ENCODE peak calls at places on chromosomes 5 and 9, in five cellular contexts. S is psoas muscle, R is uterus, Y is OCI-LY7, X is breast epithelium. J is an unnamed sample. For H3K4me1, the result is how much of the 10 kb centered on the place peaks cover.

GRCh38 chr9:8389531-8389930 is 590.0 kb upstream of the DMAC1 start:
- DNase-seq in S (no peak), R (no peak), Y (no peak), X (no peak), J (no peak)

GRCh38 chr5:154524846-154525245 is 46.8 kb upstream of the HAND1 start:
- DNase-seq in S (no peak), R (no peak), Y (no peak), X (no peak), J (no peak)

GRCh38 chr9:109064963-109065701 is 51.8 kb upstream of the CTNNAL1 start:
- DNase-seq in S (no peak), R (no peak), Y (no peak), X (no peak), J (no peak)

GRCh38 chr5:87361536-87362213 is 51.1 kb downstream of the CCNH start:
- DNase-seq in S (no peak), R (no peak), Y (no peak), X (no peak), J (no peak)

GRCh38 chr9:123310551-123311249 is 42.3 kb upstream of the STRBP start:
- DNase-seq in S (no peak), R (no peak), Y (no peak), X (no peak), J (no peak)

GRCh38 chr9:79279356-79279755 is 292.4 kb upstream of the TLE4 start:
- DNase-seq in S (no peak), R (no peak), Y (no peak), X (no peak), J (no peak)

GRCh38 chr9:130483281-130483949 is 38.7 kb downstream of the ASS1 start:
- DNase-seq in S (no peak), R (no peak), Y (no peak), X (no peak), J (no peak)

GRCh38 chr5:170603578-170604565 is 100.1 kb downstream of the KCNIP1 start:
- DNase-seq in S (no peak), R (peak), Y (peak), X (no peak), J (no peak)

GRCh38 chr5:109936996-109937395 is 247.3 kb downstream of the MAN2A1 start:
- DNase-seq in S (no peak), R (no peak), Y (peak), X (no peak), J (no peak)

GRCh38 chr9:95937131-95937530 is 61.6 kb downstream of the ERCC6L2 start:
- DNase-seq in S (no peak), R (no peak), Y (no peak), X (no peak), J (no peak)

GRCh38 chr5:28414619-28415018 is 1376.2 kb upstream of the CDH9 start:
- DNase-seq in S (no peak), R (no peak), Y (no peak), X (no peak), J (no peak)

GRCh38 chr9:137611623-137612609 is 6.4 kb downstream of the ARRDC1 start:
- DNase-seq in S (peak), R (peak), Y (peak), X (peak), J (no peak)

GRCh38 chr9:99973455-99973854 is 67.0 kb downstream of the STX17 start:
- DNase-seq in S (no peak), R (no peak), Y (no peak), X (no peak), J (no peak)

GRCh38 chr5:10308844-10309243 is 1.1 kb upstream of the CMBL start:
- DNase-seq in S (no peak), R (no peak), Y (no peak), X (no peak), J (no peak)

GRCh38 chr5:135032613-135033025 is 1.4 kb downstream of the PITX1 start:
- DNase-seq in S (no peak), R (no peak), Y (no peak), X (no peak), J (no peak)
- H3K4me1 ChIP-seq in S (under half), R (under half), Y (under half), X (under half), J (under half)

DNA sequence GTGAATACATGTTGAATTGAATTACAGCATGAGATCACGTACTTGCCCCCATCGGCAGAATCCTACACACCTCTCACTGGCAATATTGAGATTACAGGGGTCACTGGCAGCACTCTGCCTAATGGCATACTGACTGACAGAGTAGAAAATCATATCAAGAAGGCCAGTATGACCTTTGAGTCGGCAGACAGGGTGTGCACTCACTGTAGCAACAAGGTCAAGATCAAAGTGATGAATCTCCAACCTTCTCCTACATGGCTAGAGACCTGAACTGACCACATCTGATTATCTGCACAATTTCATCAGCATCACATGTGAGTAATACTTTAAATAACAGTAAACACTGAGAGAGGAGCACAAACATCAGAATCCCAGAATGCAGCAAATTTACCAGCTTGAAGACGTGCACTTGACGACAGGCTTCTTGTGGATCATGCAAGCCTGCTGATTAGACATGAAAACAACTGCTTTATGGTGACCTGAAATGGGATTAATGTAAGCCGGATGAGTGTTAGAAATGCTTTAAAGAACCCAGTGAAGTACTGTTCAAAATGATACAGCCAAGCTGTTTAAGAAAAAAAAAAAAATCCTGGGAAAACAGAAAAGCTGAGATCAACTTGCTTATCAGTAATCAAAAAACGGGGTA is 267.1 kb upstream of the EFNA5 start:
- DNase-seq in S (no peak), R (no peak), Y (no peak), X (no peak), J (no peak)
- H3K4me1 ChIP-seq in S (under half), R (under half), Y (under half), X (under half), J (under half)

GRCh38 chr5:150409638-150410523 is 2.8 kb downstream of the CD74 start:
- DNase-seq in S (peak), R (peak), Y (peak), X (peak), J (no peak)

GRCh38 chr5:150412319-150413175 is at the start of gene CD74:
- DNase-seq in S (peak), R (peak), Y (peak), X (peak), J (peak)

GRCh38 chr5:150410524-150411244 is 2.0 kb downstream of the CD74 start:
- DNase-seq in S (peak), R (peak), Y (peak), X (peak), J (peak)

GRCh38 chr5:150411245-150411979 is 1.3 kb downstream of the CD74 start:
- DNase-seq in S (no peak), R (peak), Y (peak), X (no peak), J (peak)

DNA sequence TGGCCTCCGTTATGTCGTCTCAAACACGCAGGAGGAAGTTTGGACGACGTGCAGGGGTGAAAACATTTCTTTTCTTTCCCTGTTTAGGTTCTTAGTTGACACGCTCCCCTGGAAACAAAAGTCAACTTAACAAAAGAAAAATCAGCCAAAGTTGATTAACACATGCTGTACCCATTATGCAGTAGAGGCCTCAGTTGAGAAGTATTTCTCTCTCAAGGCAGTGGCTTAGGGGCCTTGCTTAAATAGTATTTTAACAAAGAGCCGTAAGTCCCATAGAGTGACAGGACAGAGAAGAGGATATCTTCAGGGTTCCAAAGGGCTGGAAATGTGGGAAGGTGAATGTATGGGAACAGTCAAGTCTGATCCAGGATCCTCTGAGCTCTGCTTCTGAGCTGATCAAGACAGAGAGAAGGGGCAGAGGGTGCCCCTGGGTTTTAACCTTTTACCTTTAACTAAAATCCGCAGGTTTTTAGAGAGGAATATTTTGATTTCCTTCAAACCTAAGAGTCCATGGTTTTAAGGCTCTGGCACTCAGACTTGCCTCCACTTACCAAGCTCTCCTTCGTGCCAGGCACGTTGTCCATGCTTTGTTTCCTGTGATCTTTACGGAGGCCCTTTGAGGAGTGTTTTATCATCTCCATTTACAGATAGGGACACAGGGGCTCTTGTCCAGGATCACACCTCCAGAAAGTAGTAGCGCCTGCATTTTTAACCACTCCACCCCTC is 629 bp upstream of the CD74 start:
- DNase-seq in S (no peak), R (no peak), Y (peak), X (no peak), J (no peak)
- H3K4me1 ChIP-seq in S (under half), R (under half), Y (half or more), X (under half), J (under half)

GRCh38 chr9:91852801-91853347 is 97.2 kb downstream of the ROR2 start:
- DNase-seq in S (no peak), R (no peak), Y (no peak), X (no peak), J (no peak)

GRCh38 chr9:91845839-91846238 is 104.2 kb downstream of the ROR2 start:
- DNase-seq in S (no peak), R (no peak), Y (no peak), X (no peak), J (no peak)

GRCh38 chr9:91848146-91848545 is 101.9 kb downstream of the ROR2 start:
- DNase-seq in S (no peak), R (no peak), Y (no peak), X (no peak), J (no peak)

GRCh38 chr9:91847576-91847975 is 102.5 kb downstream of the ROR2 start:
- DNase-seq in S (no peak), R (peak), Y (no peak), X (peak), J (no peak)

DNA sequence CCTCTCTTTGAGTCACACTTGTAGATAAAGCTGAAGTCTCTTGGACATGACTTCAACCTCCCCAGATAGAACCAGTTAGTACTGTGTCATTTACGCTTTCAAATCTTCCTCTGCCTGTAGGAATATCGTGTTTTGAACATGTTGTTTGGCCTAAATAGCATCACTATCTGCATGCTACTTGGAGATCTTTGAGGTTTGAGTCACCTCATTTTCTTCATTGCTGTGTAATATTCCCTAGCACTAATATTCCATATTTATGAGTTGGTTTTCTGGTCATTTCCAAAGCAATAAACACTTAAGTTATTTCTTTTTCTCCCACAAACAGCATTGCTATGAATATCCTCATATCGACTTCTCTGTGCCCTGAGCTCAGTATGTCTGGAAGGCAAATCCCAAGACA is 100.3 kb downstream of the ROR2 start:
- DNase-seq in S (no peak), R (no peak), Y (no peak), X (no peak), J (no peak)
- H3K4me1 ChIP-seq in S (under half), R (under half), Y (under half), X (under half), J (under half)

GRCh38 chr5:88826959-88827585 is 55.9 kb downstream of the MEF2C start:
- DNase-seq in S (no peak), R (peak), Y (peak), X (no peak), J (no peak)

GRCh38 chr5:88829773-88830172 is 53.2 kb downstream of the MEF2C start:
- DNase-seq in S (no peak), R (no peak), Y (peak), X (no peak), J (no peak)

GRCh38 chr5:88827997-88828396 is 55.0 kb downstream of the MEF2C start:
- DNase-seq in S (no peak), R (no peak), Y (no peak), X (no peak), J (no peak)

GRCh38 chr5:88830567-88830966 is 52.4 kb downstream of the MEF2C start:
- DNase-seq in S (no peak), R (no peak), Y (no peak), X (no peak), J (no peak)

GRCh38 chr5:88829053-88829452 is 53.9 kb downstream of the MEF2C start:
- DNase-seq in S (no peak), R (no peak), Y (peak), X (no peak), J (no peak)
- H3K4me1 ChIP-seq in S (half or more), R (under half), Y (half or more), X (under half), J (under half)

GRCh38 chr5:53478411-53479044 is 1.9 kb upstream of the FST start:
- DNase-seq in S (peak), R (peak), Y (peak), X (no peak), J (no peak)

GRCh38 chr5:53481354-53481886 is 991 bp downstream of the FST start:
- DNase-seq in S (no peak), R (no peak), Y (no peak), X (no peak), J (no peak)

GRCh38 chr5:53480474-53481353 is at the start of gene FST:
- DNase-seq in S (peak), R (peak), Y (no peak), X (no peak), J (no peak)

GRCh38 chr5:53479045-53479655 is 1.3 kb upstream of the FST start:
- DNase-seq in S (no peak), R (no peak), Y (no peak), X (no peak), J (no peak)

DNA sequence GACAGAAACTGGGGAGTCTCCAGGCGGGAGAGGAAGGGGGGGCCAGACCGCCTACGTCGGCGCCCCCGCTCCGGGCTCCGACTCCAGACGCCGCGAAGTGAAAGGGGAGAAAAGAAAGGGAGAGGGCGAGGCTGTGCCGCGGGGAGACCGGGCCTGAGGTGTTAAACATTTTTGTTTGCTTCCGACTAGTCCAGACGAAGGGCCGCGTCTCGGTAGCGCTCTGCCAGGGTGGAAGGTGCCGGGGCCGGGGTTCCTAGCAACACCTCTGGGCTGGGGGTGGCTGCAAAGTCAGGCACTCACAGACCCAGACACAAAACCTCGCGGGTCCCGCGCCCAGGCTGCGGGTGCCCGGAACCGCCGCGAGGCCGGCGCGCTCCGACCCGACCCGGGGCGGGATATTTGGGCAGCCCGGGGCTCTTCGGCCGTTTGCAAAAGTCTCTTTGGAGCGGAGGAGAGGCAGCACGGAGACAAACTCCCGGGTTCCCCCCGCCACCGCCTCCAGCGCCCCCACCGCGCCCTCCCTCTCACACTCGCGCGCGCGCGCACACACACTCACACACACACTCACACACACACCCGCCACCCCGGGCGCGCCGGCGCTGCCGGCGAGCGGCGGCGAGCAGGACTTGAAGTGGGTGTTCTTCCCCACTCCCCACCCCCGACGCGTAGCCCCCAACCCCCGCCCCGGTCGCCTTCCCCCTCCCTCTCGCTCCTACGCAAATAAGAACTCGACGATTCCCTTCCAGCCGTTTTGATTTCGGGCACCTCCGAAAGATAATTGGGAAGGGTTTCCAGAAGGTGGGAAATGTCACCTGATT is 564 bp upstream of the FST start:
- DNase-seq in S (peak), R (peak), Y (no peak), X (no peak), J (no peak)
- H3K4me1 ChIP-seq in S (under half), R (under half), Y (under half), X (under half), J (under half)

GRCh38 chr5:54964405-54964804 is 21.0 kb downstream of the ESM1 start:
- DNase-seq in S (no peak), R (no peak), Y (no peak), X (no peak), J (no peak)
- H3K4me1 ChIP-seq in S (under half), R (under half), Y (under half), X (under half), J (under half)

DNA sequence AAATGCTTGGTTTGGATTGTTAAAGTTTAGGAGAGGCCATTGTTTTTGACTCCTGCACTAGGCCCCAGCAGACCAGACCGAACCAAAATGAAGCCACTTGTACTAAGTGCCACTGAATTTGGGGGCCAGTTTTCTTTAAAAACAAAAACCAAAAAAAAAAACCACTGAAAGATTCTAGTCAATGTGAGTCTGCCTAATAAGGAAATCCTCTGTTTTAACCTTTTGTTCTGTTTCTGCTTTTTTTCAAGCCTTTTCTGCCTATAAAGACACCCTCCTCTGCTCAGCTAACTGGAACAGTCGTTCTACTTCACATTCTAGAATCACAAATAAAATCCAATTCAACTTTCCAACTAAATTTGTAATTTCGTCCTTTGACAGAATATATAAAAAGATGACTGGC is 64.9 kb downstream of the SERINC5 start:
- DNase-seq in S (no peak), R (no peak), Y (peak), X (no peak), J (no peak)
- H3K4me1 ChIP-seq in S (under half), R (under half), Y (half or more), X (under half), J (half or more)

GRCh38 chr5:59299006-59299405 is 594.5 kb downstream of the PDE4D start:
- DNase-seq in S (no peak), R (no peak), Y (no peak), X (no peak), J (no peak)
- H3K4me1 ChIP-seq in S (under half), R (under half), Y (under half), X (under half), J (under half)

J was measured in effector memory CD4-positive, alpha-beta T cell.